ENCODE peak calls at places on chromosomes 5 and 9, in six cellular contexts. A, Y, Q, D, B and H are unnamed samples.

GRCh38 chr9:87834357-87834756 is 48.3 kb upstream of the SPATA31E1 start:
- DNase-seq in D (peak), Q (peak), A (no peak), Y (no peak), B (no peak), H (peak)

GRCh38 chr9:4143951-4144717 is 155.7 kb downstream of the GLIS3 start:
- DNase-seq in D (peak), A (no peak), Y (no peak), Q (no peak), B (no peak), H (no peak)

GRCh38 chr5:17990168-17990567 is 355.9 kb downstream of the TAF11L14 start:
- DNase-seq in A (no peak), Q (no peak), B (no peak), D (no peak), Y (peak), H (no peak)

GRCh38 chr5:5522336-5522735 is 99.9 kb downstream of the ICE1 start:
- DNase-seq in D (no peak), A (no peak), Q (no peak), B (no peak), Y (no peak), H (no peak)

GRCh38 chr9:120454427-120454826 is 125.5 kb downstream of the CDK5RAP2 start:
- DNase-seq in Y (no peak), Q (no peak), B (no peak), D (no peak), A (no peak), H (no peak)

GRCh38 chr5:142353093-142353472 is 28.3 kb upstream of the SPRY4 start:
- DNase-seq in B (no peak), Y (no peak), Q (no peak), D (no peak), A (no peak), H (no peak)

GRCh38 chr5:2801602-2802525 is 50.4 kb upstream of the IRX2 start:
- DNase-seq in A (no peak), B (no peak), D (no peak), Q (no peak), Y (no peak), H (no peak)

GRCh38 chr5:125409101-125409495 is 662.7 kb upstream of the ZNF608 start:
- DNase-seq in Y (no peak), B (no peak), A (no peak), D (peak), Q (no peak), H (no peak)